ENCODE peak calls at places on chromosomes 3 and 15, in seven cellular contexts. A is psoas muscle; R is mammary epithelial cell; Y is EH; F is stimulated activated CD8-positive, alpha-beta memory T cell treated with anti-CD3 and anti-CD28 coated beads, Interleukin-12 subunit alpha, Interleukin-12 subunit beta, amount 100 ng/mL, for 1 hour; J is endothelial cell; P is activated T-cell treated with anti-CD3 and anti-CD28 coated beads, Interleukin-2, amount 50 U/mL, for 48 hours. K is an unnamed sample.

GRCh38 chr3:101311676-101312075 is 8.7 kb downstream of the IMPG2 start:
- DNase-seq in A (no peak), R (no peak), Y (no peak), F (no peak), J (no peak), P (no peak), K (no peak)

GRCh38 chr3:8505621-8506020 is 4.0 kb downstream of the LMCD1 start:
- DNase-seq in A (no peak), R (no peak), Y (peak), F (no peak), J (no peak), P (no peak), K (no peak)

GRCh38 chr3:50525987-50526386 is 22.6 kb upstream of the CACNA2D2 start:
- DNase-seq in A (peak), R (peak), Y (peak), F (no peak), J (peak), P (peak), K (peak)

GRCh38 chr3:118577055-118577759 is 457.4 kb downstream of the IGSF11 start:
- DNase-seq in A (no peak), R (no peak), Y (no peak), F (no peak), J (no peak), P (no peak), K (no peak)

GRCh38 chr15:64948916-64949315 is 37.2 kb downstream of the ANKDD1A start:
- DNase-seq in A (no peak), R (no peak), Y (no peak), F (no peak), J (no peak), P (no peak), K (no peak)

GRCh38 chr3:34256021-34256420 is 457.6 kb downstream of the PDCD6IP start:
- DNase-seq in A (no peak), R (no peak), Y (no peak), F (no peak), J (no peak), P (no peak), K (no peak)

GRCh38 chr15:37100109-37100873 is at the start of gene MEIS2:
- DNase-seq in A (peak), R (peak), Y (peak), F (no peak), J (peak), P (peak), K (peak)

GRCh38 chr3:123767020-123767394 is 117.1 kb downstream of the MYLK start:
- DNase-seq in A (no peak), R (no peak), Y (no peak), F (no peak), J (no peak), P (no peak), K (no peak)

GRCh38 chr3:9765865-9766264 is 3.9 kb downstream of the CAMK1 start:
- DNase-seq in A (no peak), R (no peak), Y (no peak), F (no peak), J (no peak), P (no peak), K (no peak)

GRCh38 chr3:130748981-130749380 is 2.4 kb upstream of the PIK3R4 start:
- DNase-seq in A (no peak), R (no peak), Y (peak), F (no peak), J (no peak), P (no peak), K (no peak)

GRCh38 chr15:48582472-48583235 is 62.9 kb downstream of the FBN1 start:
- DNase-seq in A (no peak), R (peak), Y (peak), F (no peak), J (no peak), P (no peak), K (peak)

GRCh38 chr15:63187589-63188226 is 1.7 kb upstream of the RAB8B start:
- DNase-seq in A (no peak), R (no peak), Y (no peak), F (no peak), J (no peak), P (no peak), K (no peak)

GRCh38 chr3:74897006-74897405 is 282.5 kb upstream of the CNTN3 start:
- DNase-seq in A (no peak), R (peak), Y (peak), F (no peak), J (peak), P (no peak), K (peak)

GRCh38 chr15:96353931-96354730 is 23.6 kb downstream of the NR2F2 start:
- DNase-seq in A (peak), R (no peak), Y (peak), F (no peak), J (peak), P (no peak), K (no peak)

GRCh38 chr3:184448321-184449160 is 68.7 kb downstream of the CHRD start:
- DNase-seq in A (no peak), R (peak), Y (peak), F (no peak), J (no peak), P (no peak), K (peak)

GRCh38 chr3:193775421-193776077 is 182.5 kb downstream of the OPA1 start:
- DNase-seq in A (no peak), R (no peak), Y (no peak), F (no peak), J (no peak), P (no peak), K (no peak)

GRCh38 chr15:75723847-75724660 is 11.4 kb upstream of the CSPG4 start:
- DNase-seq in A (peak), R (peak), Y (peak), F (peak), J (peak), P (peak), K (peak)

GRCh38 chr3:98563661-98564281 is 29.6 kb downstream of the CPOX start:
- DNase-seq in A (no peak), R (peak), Y (peak), F (no peak), J (no peak), P (no peak), K (peak)

GRCh38 chr15:89566141-89566540 is 9.1 kb upstream of the TICRR start:
- DNase-seq in A (no peak), R (no peak), Y (peak), F (no peak), J (no peak), P (no peak), K (no peak)

GRCh38 chr3:71628571-71628970 is 45.0 kb upstream of the FOXP1 start:
- DNase-seq in A (no peak), R (no peak), Y (no peak), F (no peak), J (no peak), P (no peak), K (no peak)

GRCh38 chr15:68593341-68593740 is 14.5 kb downstream of the CORO2B start:
- DNase-seq in A (no peak), R (no peak), Y (no peak), F (no peak), J (no peak), P (no peak), K (no peak)

GRCh38 chr3:11306815-11307589 is 34.8 kb downstream of the ATG7 start:
- DNase-seq in A (no peak), R (no peak), Y (no peak), F (no peak), J (no peak), P (peak), K (no peak)

GRCh38 chr3:4994823-4995499 is 15.7 kb downstream of the BHLHE40 start:
- DNase-seq in A (peak), R (peak), Y (peak), F (no peak), J (no peak), P (no peak), K (peak)

GRCh38 chr15:81275711-81276417 is 48.1 kb downstream of the STARD5 start:
- DNase-seq in A (no peak), R (no peak), Y (peak), F (no peak), J (no peak), P (no peak), K (no peak)

GRCh38 chr3:12807960-12808359 is 11.5 kb downstream of the CAND2 start:
- DNase-seq in A (no peak), R (no peak), Y (no peak), F (no peak), J (no peak), P (no peak), K (no peak)

GRCh38 chr3:57826286-57826951 is 70.3 kb downstream of the SLMAP start:
- DNase-seq in A (no peak), R (no peak), Y (no peak), F (no peak), J (no peak), P (no peak), K (peak)

GRCh38 chr3:44865272-44866005 is 3.7 kb downstream of the TMEM42 start:
- DNase-seq in A (no peak), R (no peak), Y (peak), F (no peak), J (no peak), P (no peak), K (no peak)

GRCh38 chr15:68843425-68844311 is 23.0 kb upstream of the ANP32A start:
- DNase-seq in A (no peak), R (no peak), Y (peak), F (no peak), J (peak), P (peak), K (no peak)

GRCh38 chr15:29299784-29300183 is 30.2 kb upstream of the NSMCE3 start:
- DNase-seq in A (no peak), R (no peak), Y (no peak), F (no peak), J (no peak), P (no peak), K (no peak)

GRCh38 chr15:78047631-78048409 is 29.7 kb downstream of the TBC1D2B start:
- DNase-seq in A (no peak), R (no peak), Y (peak), F (no peak), J (no peak), P (no peak), K (no peak)

GRCh38 chr15:89690276-89691218 is at the start of the genes PEX11A and WDR93:
- DNase-seq in A (peak), R (peak), Y (peak), F (peak), J (peak), P (peak), K (peak)

GRCh38 chr15:39404767-39405173 is 176.1 kb upstream of the THBS1 start:
- DNase-seq in A (no peak), R (peak), Y (peak), F (no peak), J (no peak), P (no peak), K (peak)

GRCh38 chr3:191412764-191413163 is 48.2 kb upstream of the PYDC2 start:
- DNase-seq in A (no peak), R (peak), Y (peak), F (no peak), J (peak), P (no peak), K (peak)

GRCh38 chr3:43960448-43960840 is 269.7 kb downstream of the ABHD5 start:
- DNase-seq in A (no peak), R (no peak), Y (peak), F (no peak), J (no peak), P (no peak), K (no peak)

GRCh38 chr3:88167173-88167572 is 17.4 kb downstream of the C3orf38 start:
- DNase-seq in A (no peak), R (no peak), Y (no peak), F (no peak), J (no peak), P (no peak), K (no peak)